ENCODE peak calls at places on chromosomes 13 and 19, in four cellular contexts. O is stimulated activated CD4-positive, alpha-beta T cell treated with anti-CD3 and anti-CD28 coated beads, Interleukin-1b, Interleukin-23, amount 100 ng/mL, for 24 hours; T is SHP77; N is fibroblast of pulmonary artery. R is an unnamed sample.

GRCh38 chr19:32324631-32325215 is 20.7 kb upstream of the ZNF507 start:
- DNase-seq in O (no peak), T (no peak), N (no peak), R (no peak)

GRCh38 chr13:30394798-30395191 is 27.5 kb upstream of the UBE2L5 start:
- DNase-seq in O (no peak), T (no peak), N (no peak), R (peak)

GRCh38 chr13:35855531-35856019 is 275.6 kb downstream of the DCLK1 start:
- DNase-seq in O (no peak), T (no peak), N (peak), R (no peak)

GRCh38 chr19:40461669-40462221 is 3.8 kb downstream of the BLVRB start:
- DNase-seq in O (no peak), T (no peak), N (no peak), R (no peak)

GRCh38 chr13:114113961-114114360 is 18.5 kb downstream of the RASA3 start:
- DNase-seq in O (no peak), T (no peak), N (no peak), R (no peak)

GRCh38 chr19:44677019-44677809 is 5.9 kb downstream of the CEACAM19 start:
- DNase-seq in O (no peak), T (no peak), N (peak), R (peak)

GRCh38 chr13:89951341-89951740 is 1396.1 kb upstream of the MIR17HG start:
- DNase-seq in O (no peak), T (no peak), N (no peak), R (peak)

GRCh38 chr19:31963741-31964140 is 381.7 kb upstream of the ZNF507 start:
- DNase-seq in O (no peak), T (no peak), N (no peak), R (no peak)

GRCh38 chr19:44772969-44773368 is 4.7 kb upstream of the CBLC start:
- DNase-seq in O (no peak), T (no peak), N (no peak), R (no peak)

GRCh38 chr13:30119476-30119875 is 187.9 kb downstream of the KATNAL1 start:
- DNase-seq in O (no peak), T (no peak), N (peak), R (peak)

GRCh38 chr19:7188682-7189629 is 105.3 kb downstream of the INSR start:
- DNase-seq in O (no peak), T (peak), N (peak), R (peak)

GRCh38 chr13:32426191-32426980 is 1.5 kb downstream of the N4BP2L1 start:
- DNase-seq in O (peak), T (no peak), N (no peak), R (no peak)

GRCh38 chr13:91247768-91248167 is 99.7 kb upstream of the MIR17HG start:
- DNase-seq in O (no peak), T (peak), N (peak), R (peak)

GRCh38 chr19:50047686-50048085 is 21.9 kb downstream of the ZNF473 start:
- DNase-seq in O (no peak), T (no peak), N (no peak), R (no peak)

GRCh38 chr19:39301562-39301961 is 5.4 kb downstream of the IFNL1 start:
- DNase-seq in O (no peak), T (no peak), N (no peak), R (no peak)

GRCh38 chr19:10305139-10305806 is 4.3 kb downstream of the ZGLP1 start:
- DNase-seq in O (no peak), T (no peak), N (no peak), R (peak)